ENCODE peak calls at places on chromosomes 16 and 17, in ten cellular contexts. E is ovary, L is fibroblast of lung, I is HCT116, U is spleen, N is mammary epithelial cell, W is right lobe of liver, C is pancreas, H is AG04450, K is stomach. Z is an unnamed sample. For H3K9me3, the result is how much of the 10 kb centered on the place peaks cover.

GRCh38 chr17:66830451-66830850 is 4.5 kb upstream of the CACNG5 start:
- DNase-seq in E (no peak), L (no peak), U (no peak), N (no peak), I (no peak), C (no peak), K (no peak), W (no peak), H (no peak), Z (no peak)

GRCh38 chr17:43671075-43671692 is 9.5 kb upstream of the MEOX1 start:
- DNase-seq in E (no peak), I (no peak), U (no peak), L (no peak), C (peak), N (no peak), W (no peak), K (no peak), H (no peak), Z (no peak)

GRCh38 chr17:29664743-29665479 is 42.2 kb upstream of the CORO6 start:
- DNase-seq in U (no peak), L (peak), C (no peak), W (no peak), H (no peak), E (no peak), K (no peak), I (peak), N (peak), Z (no peak)

GRCh38 chr16:2178321-2179106 is 17.9 kb downstream of the CASKIN1 start:
- DNase-seq in E (no peak), W (no peak), C (no peak), K (no peak), I (no peak), U (no peak), H (no peak), L (peak), N (no peak), Z (no peak)

GRCh38 chr17:80881321-80881720 is 110.3 kb upstream of the CHMP6 start:
- DNase-seq in U (peak), E (no peak), I (no peak), L (no peak), W (peak), C (no peak), H (no peak), K (no peak), N (no peak), Z (no peak)

GRCh38 chr16:84647830-84648594 is at the start of gene KLHL36:
- DNase-seq in I (no peak), C (peak), N (no peak), K (peak), W (peak), L (peak), E (peak), H (no peak), U (peak), Z (peak)

GRCh38 chr16:68343137-68343536 is 32.3 kb downstream of the PRMT7 start:
- DNase-seq in H (no peak), K (no peak), I (no peak), C (no peak), U (no peak), W (no peak), N (no peak), L (no peak), E (no peak), Z (no peak)

GRCh38 chr17:44249501-44250246 is 18.3 kb downstream of the SLC4A1 start:
- DNase-seq in E (no peak), W (no peak), U (no peak), C (no peak), H (no peak), K (no peak), L (no peak), I (no peak), N (no peak), Z (no peak)

GRCh38 chr17:30363715-30364202 is 15.0 kb upstream of the CPD start:
- DNase-seq in K (peak), N (peak), E (no peak), U (peak), I (no peak), L (peak), W (peak), C (no peak), H (peak), Z (peak)

GRCh38 chr16:49016461-49016860 is 265.2 kb downstream of the CBLN1 start:
- DNase-seq in I (no peak), U (no peak), L (no peak), K (no peak), N (no peak), E (no peak), W (no peak), H (no peak), C (no peak), Z (no peak)

GRCh38 chr17:6683730-6684459 is 29.3 kb downstream of the SLC13A5 start:
- DNase-seq in N (no peak), L (no peak), W (no peak), E (no peak), H (no peak), C (no peak), I (no peak), U (no peak), K (no peak), Z (no peak)

GRCh38 chr17:17119533-17119932 is 77.3 kb downstream of the MPRIP start:
- DNase-seq in U (peak), W (no peak), I (no peak), K (peak), C (no peak), L (peak), H (peak), E (no peak), N (peak), Z (no peak)

GRCh38 chr17:28074010-28074409 is 31.5 kb downstream of the NLK start:
- DNase-seq in N (no peak), C (no peak), L (no peak), H (no peak), U (no peak), K (no peak), E (no peak), I (no peak), W (no peak), Z (no peak)

GRCh38 chr17:35795007-35795870 is at the start of gene MMP28:
- DNase-seq in E (no peak), H (no peak), U (peak), W (peak), N (peak), I (no peak), L (no peak), C (no peak), K (peak), Z (peak)

GRCh38 chr17:57970706-57971105 is 15.5 kb upstream of the CUEDC1 start:
- DNase-seq in N (peak), K (no peak), I (no peak), U (no peak), L (no peak), C (no peak), E (no peak), W (no peak), H (no peak), Z (no peak)

GRCh38 chr16:2586241-2586640 is 48.4 kb downstream of the PDPK1 start:
- DNase-seq in L (no peak), H (no peak), W (peak), N (no peak), E (peak), I (no peak), C (no peak), U (peak), K (no peak), Z (peak)

GRCh38 chr17:49520386-49521087 is 25.4 kb downstream of the NGFR start:
- DNase-seq in U (no peak), W (no peak), N (no peak), H (no peak), K (no peak), L (no peak), I (no peak), C (no peak), E (no peak), Z (no peak)

GRCh38 chr17:78406396-78406795 is 27.9 kb downstream of the PGS1 start:
- DNase-seq in E (no peak), H (no peak), W (no peak), N (no peak), C (no peak), K (no peak), U (no peak), L (no peak), I (no peak), Z (no peak)

GRCh38 chr16:67539271-67539670 is 10.6 kb downstream of the RIPOR1 start:
- DNase-seq in C (no peak), U (no peak), I (no peak), L (no peak), W (no peak), H (no peak), E (no peak), N (no peak), K (no peak), Z (no peak)

GRCh38 chr16:55250641-55251550 is 73.1 kb upstream of the IRX6 start:
- DNase-seq in I (no peak), W (no peak), H (no peak), C (no peak), L (no peak), U (no peak), K (no peak), N (no peak), E (no peak), Z (no peak)

GRCh38 chr16:88989852-88990547 is 13.0 kb upstream of the CBFA2T3 start:
- DNase-seq in U (no peak), H (no peak), C (no peak), E (no peak), I (no peak), W (no peak), K (no peak), L (no peak), N (no peak), Z (no peak)

GRCh38 chr17:27473190-27473747 is 17.0 kb downstream of the KSR1 start:
- DNase-seq in W (no peak), C (no peak), K (no peak), E (no peak), N (no peak), H (no peak), I (no peak), L (no peak), U (no peak), Z (peak)

GRCh38 chr17:44499722-44500121 is 3.5 kb downstream of the GPATCH8 start:
- DNase-seq in E (no peak), U (no peak), H (no peak), K (no peak), C (no peak), N (no peak), L (no peak), W (no peak), I (no peak), Z (no peak)

GRCh38 chr17:81434079-81434478 is 38.8 kb downstream of the BAHCC1 start:
- DNase-seq in E (no peak), I (no peak), L (no peak), U (no peak), W (no peak), H (no peak), N (no peak), K (peak), C (peak), Z (no peak)

DNA sequence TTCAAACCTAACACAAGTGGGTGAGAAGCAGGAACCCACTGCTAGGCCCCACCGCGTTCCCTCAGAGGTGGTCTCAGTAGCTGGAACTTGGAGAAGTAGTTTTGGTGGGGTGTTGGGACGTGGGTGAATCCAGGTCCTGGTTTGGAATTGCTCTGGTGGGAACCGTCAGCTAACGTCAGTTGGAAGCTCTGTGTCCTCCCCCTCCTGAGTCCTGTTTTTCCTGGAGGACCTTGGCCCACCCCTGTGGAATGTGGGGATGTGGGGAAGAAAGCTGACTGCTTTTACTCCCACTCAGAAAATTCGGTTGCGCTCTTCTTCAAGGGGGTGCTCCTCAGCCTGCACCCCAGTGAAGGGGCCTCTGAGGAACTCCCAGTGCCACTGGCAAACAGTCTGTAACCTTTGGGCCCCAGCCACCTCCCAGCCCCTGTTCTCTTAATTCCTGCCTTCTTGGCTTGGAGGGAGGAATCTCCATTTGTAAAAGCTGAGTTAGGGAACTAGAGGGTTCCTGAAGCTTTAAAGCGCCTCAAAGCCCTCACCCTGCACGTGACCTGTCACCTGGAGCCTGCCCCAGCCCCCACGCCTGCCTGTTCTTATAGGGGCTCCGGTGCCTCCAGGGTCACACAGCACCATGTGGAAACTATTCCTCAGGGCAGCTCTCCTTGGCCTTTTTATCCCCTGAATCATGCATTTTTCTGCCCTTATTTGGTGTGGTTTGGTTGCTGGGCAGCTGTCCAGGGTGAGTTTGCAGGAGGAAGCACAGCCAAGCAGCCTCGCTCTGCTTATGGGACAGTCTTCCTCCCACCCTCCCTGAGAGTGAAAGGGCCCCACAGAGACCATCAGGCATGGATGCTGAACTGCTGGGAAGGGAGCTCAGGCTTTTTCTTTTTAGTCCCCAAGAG is 16.2 kb upstream of the NAGLU start:
- DNase-seq in H (peak), U (peak), K (peak), W (peak), C (peak), L (peak), I (peak), E (peak), N (peak), Z (peak)
- H3K4me3 ChIP-seq in H (peak), U (no peak), K (no peak), W (no peak), C (no peak), L (no peak), I (peak), E (no peak), N (no peak), Z (no peak)

DNA sequence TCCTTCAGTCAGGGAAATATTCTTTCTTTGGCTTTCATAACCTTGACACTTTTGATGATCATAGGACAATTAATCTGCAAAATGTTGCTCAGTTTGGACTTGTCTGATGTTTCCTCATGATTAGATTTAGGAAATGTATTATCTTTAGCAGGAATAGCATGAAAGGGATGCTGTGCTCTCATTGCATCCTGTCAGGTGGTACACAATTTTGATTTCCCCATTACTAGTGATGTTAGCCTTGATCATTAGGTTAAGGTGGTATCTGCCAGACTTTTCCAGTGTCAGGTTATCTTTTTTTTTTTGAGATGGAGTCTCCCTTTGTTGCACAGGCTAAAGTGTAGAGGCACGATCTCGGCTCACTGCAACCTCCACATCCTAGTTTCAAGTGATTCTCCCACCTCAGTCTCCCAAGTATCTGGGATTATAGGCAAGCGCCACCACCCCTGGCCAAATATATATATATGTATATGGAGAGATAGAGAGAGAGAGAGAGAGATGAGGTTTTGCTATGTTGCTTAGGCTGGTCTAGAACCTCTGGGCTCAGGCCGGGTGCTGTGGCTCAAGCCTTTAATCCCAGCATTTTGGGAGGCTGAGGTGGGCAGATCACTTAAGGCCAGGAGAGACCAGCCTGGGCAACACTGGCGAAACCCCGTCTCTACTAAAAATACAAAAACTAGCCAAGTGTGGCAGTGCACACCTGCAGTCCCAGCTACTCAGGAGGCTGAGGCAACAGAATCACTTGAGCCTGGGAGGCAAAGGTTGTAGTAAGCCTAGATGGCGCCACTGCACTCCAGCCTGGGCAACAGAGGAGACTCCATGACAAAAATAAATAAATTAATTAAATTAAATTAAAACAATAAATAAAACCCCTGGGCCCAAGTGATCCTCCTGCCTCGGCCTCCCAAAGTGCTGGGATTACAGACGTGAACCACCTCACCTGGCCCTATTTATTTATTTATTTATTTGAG is 15.8 kb upstream of the CAVIN1 start:
- DNase-seq in E (no peak), K (peak), I (no peak), C (no peak), L (no peak), N (no peak), W (peak), H (no peak), U (peak), Z (no peak)
- TF ChIP-seq CTCF in E (no peak), K (no peak), I (peak), C (no peak), L (peak), N (peak), W (peak), H (peak), U (peak), Z (peak)

GRCh38 chr16:65773319-65773874 is 593.1 kb upstream of the CDH5 start:
- DNase-seq in C (no peak), N (no peak), H (no peak), K (no peak), I (no peak), E (no peak), L (no peak), U (no peak), W (no peak), Z (no peak)
- H3K9me3 ChIP-seq in C (under half), N (under half), H (under half), K (under half), I (under half), E (under half), L (under half), U (under half), W (under half), Z (under half)

GRCh38 chr17:75392559-75392958 is 12.9 kb downstream of the GRB2 start:
- DNase-seq in I (no peak), L (no peak), N (no peak), E (no peak), C (no peak), U (no peak), K (no peak), H (no peak), W (no peak), Z (no peak)
- H3K4me3 ChIP-seq in I (no peak), L (peak), N (peak), E (no peak), C (no peak), U (peak), K (peak), H (peak), W (no peak), Z (no peak)

Z was measured in upper lobe of right lung.